ENCODE peak calls at places on chromosomes 11 and 22, in four cellular contexts. Y is HFFc6, L is AG04450, M is OCI-LY7. P is an unnamed sample.
A peak's percentile ranks its signal among the peaks of the same experiment; 100 is the strongest.

GRCh38 chr11:78809931-78810481 is 235.3 kb upstream of the NARS2 start:
- DNase-seq in M (no peak), Y (peak; percentile 33), L (peak; percentile 86), P (no peak)

GRCh38 chr11:102530558-102530957 is at the start of gene MMP7:
- DNase-seq in Y (peak; percentile 15), L (peak; percentile 4), M (no peak), P (no peak)

GRCh38 chr11:74072721-74073120 is 63.8 kb upstream of the UCP3 start:
- DNase-seq in M (no peak), Y (no peak), L (no peak), P (no peak)

GRCh38 chr22:23895599-23896144 is 1.5 kb downstream of the MIF start:
- DNase-seq in M (no peak), L (no peak), Y (no peak), P (no peak)

GRCh38 chr11:62889484-62890437 is 9.1 kb downstream of the SLC3A2 start:
- DNase-seq in M (no peak), L (no peak), Y (peak; percentile 19), P (no peak)

GRCh38 chr11:8720868-8721739 is 38.5 kb downstream of the RPL27A start:
- DNase-seq in Y (no peak), L (no peak), M (no peak), P (no peak)

GRCh38 chr11:132719684-132720083 is 812.6 kb downstream of the OPCML start:
- DNase-seq in L (no peak), M (no peak), Y (no peak), P (no peak)

GRCh38 chr11:121099885-121100284 is 1.2 kb upstream of the TECTA start:
- DNase-seq in L (peak; percentile 10), Y (peak; percentile 15), M (no peak), P (no peak)

GRCh38 chr22:26066534-26066933 is 102.7 kb upstream of the SEZ6L start:
- DNase-seq in M (no peak), Y (no peak), L (no peak), P (no peak)

GRCh38 chr22:43007519-43008102 is 7.3 kb downstream of the PACSIN2 start:
- DNase-seq in M (peak; percentile 18), L (no peak), Y (peak; percentile 55), P (no peak)

GRCh38 chr11:12410006-12410728 is 32.8 kb downstream of the PARVA start:
- DNase-seq in Y (peak; percentile 62), L (no peak), M (no peak), P (no peak)

GRCh38 chr11:118928870-118929495 is 3.3 kb upstream of the BCL9L start:
- DNase-seq in M (peak; percentile 59), Y (no peak), L (no peak), P (no peak)

GRCh38 chr11:73997120-73997772 is 11.6 kb downstream of the UCP3 start:
- DNase-seq in Y (no peak), M (peak; percentile 72), L (no peak), P (no peak)

GRCh38 chr22:46008836-46009596 is 32.1 kb upstream of the WNT7B start:
- DNase-seq in L (no peak), M (no peak), Y (peak; percentile 42), P (no peak)

GRCh38 chr11:35412285-35412684 is 7.1 kb downstream of the SLC1A2 start:
- DNase-seq in Y (no peak), M (no peak), L (no peak), P (peak; percentile 34)

GRCh38 chr11:110478410-110478809 is 48.7 kb downstream of the FDX1 start:
- DNase-seq in M (no peak), Y (no peak), L (no peak), P (no peak)

GRCh38 chr11:119016216-119017009 is 1.7 kb downstream of the RPS25 start:
- DNase-seq in Y (no peak), M (no peak), L (no peak), P (no peak)

GRCh38 chr11:73266644-73267015 is 5.5 kb upstream of the P2RY6 start:
- DNase-seq in Y (no peak), L (no peak), M (no peak), P (no peak)

GRCh38 chr22:26672590-26673468 is 15.4 kb downstream of the MIAT start:
- DNase-seq in Y (peak; percentile 92), L (peak; percentile 88), M (peak; percentile 99), P (peak; percentile 79)

GRCh38 chr11:61777234-61778090 is 14.9 kb downstream of the TMEM258 start:
- DNase-seq in L (no peak), Y (no peak), M (no peak), P (peak; percentile 74)

GRCh38 chr22:43998865-43999264 is 25.2 kb upstream of the PARVB start:
- DNase-seq in M (no peak), Y (no peak), L (no peak), P (no peak)

GRCh38 chr11:64357904-64358535 is 942 bp upstream of the RPS6KA4 start:
- DNase-seq in Y (no peak), L (no peak), M (no peak), P (peak; percentile 44)

GRCh38 chr11:77250881-77251640 is 50.4 kb downstream of the GDPD4 start:
- DNase-seq in M (no peak), L (no peak), Y (peak; percentile 63), P (no peak)

GRCh38 chr11:118290923-118291322 is 13.6 kb upstream of the CD3E start:
- DNase-seq in Y (peak; percentile 12), L (no peak), M (peak; percentile 34), P (peak; percentile 39)

GRCh38 chr22:35335936-35336781 is 36.5 kb downstream of the TOM1 start:
- DNase-seq in L (no peak), Y (no peak), M (no peak), P (no peak)

GRCh38 chr22:36233796-36234195 is 5.5 kb downstream of the APOL2 start:
- DNase-seq in M (no peak), L (no peak), Y (no peak), P (no peak)

GRCh38 chr22:40006641-40007040 is 11.9 kb downstream of the FAM83F start:
- DNase-seq in Y (no peak), M (no peak), L (no peak), P (no peak)

GRCh38 chr11:126862664-126863247 is 137.8 kb downstream of the KIRREL3 start:
- DNase-seq in Y (no peak), L (no peak), M (no peak), P (no peak)

GRCh38 chr22:38246692-38247091 is 26.1 kb downstream of the TMEM184B start:
- DNase-seq in L (no peak), Y (no peak), M (no peak), P (no peak)

GRCh38 chr22:22463855-22464540 is 44.5 kb downstream of the ZNF280B start:
- DNase-seq in M (peak; percentile 84), L (peak; percentile 34), Y (peak; percentile 43), P (peak; percentile 63)

GRCh38 chr11:105046898-105047579 is 1.9 kb upstream of the CARD16 start:
- DNase-seq in M (no peak), L (peak; percentile 99), Y (peak; percentile 98), P (no peak)

GRCh38 chr11:93028959-93029536 is 59.6 kb downstream of the MTNR1B start:
- DNase-seq in L (no peak), Y (no peak), M (no peak), P (peak; percentile 6)

GRCh38 chr22:36759481-36760159 is 16.3 kb downstream of the IFT27 start:
- DNase-seq in Y (no peak), L (no peak), M (no peak), P (no peak)

GRCh38 chr22:32355760-32356159 is 1.9 kb upstream of the RFPL3 start:
- DNase-seq in L (no peak), Y (no peak), M (peak; percentile 22), P (no peak)
- TF ChIP-seq CTCF in L (no peak), Y (no peak), M (peak; percentile 33), P (no peak)

DNA sequence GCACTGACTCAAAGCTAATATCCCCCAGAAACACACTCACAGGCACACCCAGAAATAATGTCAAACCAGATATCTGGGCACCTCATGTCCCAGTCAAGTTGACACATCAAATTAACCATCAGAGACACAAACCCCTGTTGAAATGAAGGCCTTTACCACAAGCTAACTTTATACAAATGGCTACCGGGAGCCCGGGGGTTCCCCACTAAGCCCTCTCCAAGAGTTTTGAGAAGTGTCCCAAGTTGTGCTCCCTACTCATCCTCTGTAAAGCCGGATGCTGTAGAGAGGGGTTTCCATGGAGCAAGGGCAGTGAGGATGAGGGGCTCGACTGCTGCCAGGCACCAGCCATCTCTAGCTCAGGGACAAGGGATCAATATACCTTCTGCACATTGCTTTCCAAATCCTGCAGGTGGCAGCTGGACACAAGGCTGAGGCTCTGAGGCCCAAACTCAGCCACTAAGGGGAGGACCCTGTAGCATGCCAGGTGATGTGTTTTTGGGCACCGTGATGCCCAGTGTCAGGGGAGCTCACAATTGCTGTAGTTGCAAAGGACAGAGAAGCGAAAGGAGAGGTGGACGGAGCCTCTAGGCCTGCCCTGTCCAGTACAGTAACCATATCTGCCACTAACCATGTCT is 145.7 kb downstream of the TTC17 start:
- DNase-seq in Y (peak; percentile 20), L (no peak), M (peak; percentile 4), P (peak; percentile 51)
- TF ChIP-seq CTCF in Y (peak; percentile 55), L (peak; percentile 37), M (peak; percentile 20), P (peak; percentile 24)

GRCh38 chr11:2164861-2165555 is 4.0 kb upstream of the INS start:
- DNase-seq in M (no peak), L (no peak), Y (no peak), P (no peak)

GRCh38 chr11:2167141-2168045 is 4.2 kb downstream of the TH start:
- DNase-seq in Y (no peak), M (no peak), L (no peak), P (no peak)

GRCh38 chr11:2168286-2169000 is 3.2 kb downstream of the TH start:
- DNase-seq in Y (no peak), L (no peak), M (no peak), P (no peak)

GRCh38 chr11:2165571-2165970 is 4.6 kb upstream of the INS start:
- DNase-seq in M (no peak), L (no peak), Y (no peak), P (no peak)

DNA sequence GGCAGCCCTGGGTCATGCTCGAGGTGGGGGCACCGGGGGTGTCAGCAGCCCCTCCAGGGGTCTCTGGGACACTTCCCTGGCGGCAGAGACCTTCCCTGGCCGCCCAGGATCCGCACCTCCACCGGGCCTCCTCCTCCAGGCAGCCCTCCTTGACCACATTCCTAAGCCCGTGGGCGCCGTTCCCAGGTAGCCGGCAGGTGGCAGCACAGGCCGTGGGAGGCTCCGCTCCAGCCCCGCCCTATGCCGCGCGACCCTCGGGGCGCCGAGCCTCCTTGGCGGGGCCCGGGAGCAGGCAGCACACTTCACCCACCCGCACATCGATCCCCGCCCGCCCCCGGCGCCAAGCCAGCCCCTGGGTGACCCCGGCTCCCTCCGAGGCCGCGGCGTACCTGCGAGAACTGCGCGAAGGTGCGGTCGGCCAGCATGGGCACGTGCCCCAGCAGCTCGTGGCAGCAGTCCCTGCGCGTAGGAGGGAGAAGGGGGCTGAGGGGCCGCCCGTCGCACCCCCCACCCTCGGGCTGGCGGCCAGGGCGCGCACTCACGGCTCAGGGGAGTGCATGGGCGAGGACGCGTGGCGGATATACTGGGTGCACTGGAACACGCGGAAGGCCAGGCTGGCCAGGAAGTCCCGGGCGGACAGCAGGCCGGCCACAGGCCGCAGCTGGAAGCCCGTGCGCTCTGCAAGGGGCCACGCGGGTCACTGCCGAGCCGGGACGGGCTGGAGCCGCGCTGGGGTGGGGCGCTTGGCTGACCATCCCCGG is 5.3 kb upstream of the INS start:
- DNase-seq in M (no peak), L (no peak), Y (no peak), P (peak; percentile 78)
- TF ChIP-seq CTCF in M (peak; percentile 46), L (peak; percentile 46), Y (peak; percentile 76), P (peak; percentile 54)

DNA sequence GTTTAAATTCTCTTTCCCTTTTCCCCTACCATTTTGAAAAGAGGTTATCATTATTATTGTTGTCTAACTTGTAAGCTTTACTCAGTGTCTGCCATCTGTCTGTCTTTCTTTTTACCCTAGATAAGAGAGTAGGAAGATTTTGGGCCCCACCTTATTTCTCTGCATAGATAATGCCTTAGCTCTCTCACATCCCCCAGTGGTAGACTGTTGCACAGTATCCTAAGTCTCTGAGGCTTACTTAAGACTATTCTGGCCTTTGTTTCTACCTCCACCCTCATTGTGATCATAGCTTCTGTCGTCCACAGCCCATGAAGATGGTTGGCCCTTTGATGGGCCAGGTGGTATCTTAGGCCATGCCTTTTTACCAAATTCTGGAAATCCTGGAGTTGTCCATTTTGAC is 3.6 kb upstream of the OR51L1 start:
- DNase-seq in L (no peak), M (no peak), Y (no peak), P (no peak)
- TF ChIP-seq CTCF in L (peak; percentile 62), M (peak; percentile 45), Y (no peak), P (peak; percentile 4)